ENCODE peak calls at places on chromosomes 7 and 10, in ten cellular contexts. One of them, this sample, is unnamed.

GRCh38 chr7:27172823-27173411 is 1.2 kb downstream of the HOXA10 start:
- DNase-seq in GM19239: no peak
- DNase-seq in astrocyte of the hippocampus: no peak
- DNase-seq in activated CD4-positive, alpha-beta T cell treated with anti-CD3 and anti-CD28 coated beads, Interleukin-2, amount 10 ng/mL, durations not matched to agents 7 days and 5 days: no peak
- DNase-seq in T-helper 9 cell: no peak
- DNase-seq in HL-60: no peak
- DNase-seq in EH: peak
- DNase-seq in cardiac septum: peak
- DNase-seq in Calu3: peak
- DNase-seq in nephron progenitor cell: peak
- DNase-seq in this sample: peak

GRCh38 chr7:22193361-22194016 is 163.5 kb downstream of the RAPGEF5 start:
- DNase-seq in GM19239: no peak
- DNase-seq in astrocyte of the hippocampus: peak
- DNase-seq in activated CD4-positive, alpha-beta T cell treated with anti-CD3 and anti-CD28 coated beads, Interleukin-2, amount 10 ng/mL, durations not matched to agents 7 days and 5 days: no peak
- DNase-seq in T-helper 9 cell: no peak
- DNase-seq in HL-60: no peak
- DNase-seq in EH: peak
- DNase-seq in cardiac septum: no peak
- DNase-seq in Calu3: no peak
- DNase-seq in nephron progenitor cell: peak
- DNase-seq in this sample: peak

GRCh38 chr7:45624392-45624760 is 50.2 kb downstream of the ADCY1 start:
- DNase-seq in GM19239: no peak
- DNase-seq in astrocyte of the hippocampus: no peak
- DNase-seq in activated CD4-positive, alpha-beta T cell treated with anti-CD3 and anti-CD28 coated beads, Interleukin-2, amount 10 ng/mL, durations not matched to agents 7 days and 5 days: no peak
- DNase-seq in T-helper 9 cell: no peak
- DNase-seq in HL-60: no peak
- DNase-seq in EH: no peak
- DNase-seq in cardiac septum: no peak
- DNase-seq in Calu3: no peak
- DNase-seq in nephron progenitor cell: no peak
- DNase-seq in this sample: no peak

GRCh38 chr10:11589738-11590137 is 21.7 kb downstream of the USP6NL start:
- DNase-seq in GM19239: no peak
- DNase-seq in astrocyte of the hippocampus: no peak
- DNase-seq in activated CD4-positive, alpha-beta T cell treated with anti-CD3 and anti-CD28 coated beads, Interleukin-2, amount 10 ng/mL, durations not matched to agents 7 days and 5 days: no peak
- DNase-seq in T-helper 9 cell: no peak
- DNase-seq in HL-60: no peak
- DNase-seq in EH: no peak
- DNase-seq in cardiac septum: no peak
- DNase-seq in Calu3: no peak
- DNase-seq in nephron progenitor cell: no peak
- DNase-seq in this sample: no peak

GRCh38 chr7:104857458-104858425 is 156.3 kb upstream of the KMT2E start:
- DNase-seq in GM19239: no peak
- DNase-seq in astrocyte of the hippocampus: no peak
- DNase-seq in activated CD4-positive, alpha-beta T cell treated with anti-CD3 and anti-CD28 coated beads, Interleukin-2, amount 10 ng/mL, durations not matched to agents 7 days and 5 days: no peak
- DNase-seq in T-helper 9 cell: no peak
- DNase-seq in HL-60: no peak
- DNase-seq in EH: no peak
- DNase-seq in cardiac septum: no peak
- DNase-seq in Calu3: no peak
- DNase-seq in nephron progenitor cell: no peak
- DNase-seq in this sample: no peak

GRCh38 chr7:48118041-48118440 is 29.0 kb downstream of the UPP1 start:
- DNase-seq in GM19239: no peak
- DNase-seq in astrocyte of the hippocampus: no peak
- DNase-seq in activated CD4-positive, alpha-beta T cell treated with anti-CD3 and anti-CD28 coated beads, Interleukin-2, amount 10 ng/mL, durations not matched to agents 7 days and 5 days: no peak
- DNase-seq in T-helper 9 cell: no peak
- DNase-seq in HL-60: no peak
- DNase-seq in EH: no peak
- DNase-seq in cardiac septum: no peak
- DNase-seq in Calu3: no peak
- DNase-seq in nephron progenitor cell: no peak
- DNase-seq in this sample: no peak

GRCh38 chr10:133026726-133027395 is 60.9 kb upstream of the ADGRA1 start:
- DNase-seq in GM19239: no peak
- DNase-seq in astrocyte of the hippocampus: no peak
- DNase-seq in activated CD4-positive, alpha-beta T cell treated with anti-CD3 and anti-CD28 coated beads, Interleukin-2, amount 10 ng/mL, durations not matched to agents 7 days and 5 days: no peak
- DNase-seq in T-helper 9 cell: no peak
- DNase-seq in HL-60: no peak
- DNase-seq in EH: no peak
- DNase-seq in cardiac septum: no peak
- DNase-seq in Calu3: no peak
- DNase-seq in nephron progenitor cell: no peak
- DNase-seq in this sample: peak

GRCh38 chr10:28246023-28246422 is 56.8 kb downstream of the MPP7 start:
- DNase-seq in GM19239: no peak
- DNase-seq in astrocyte of the hippocampus: no peak
- DNase-seq in activated CD4-positive, alpha-beta T cell treated with anti-CD3 and anti-CD28 coated beads, Interleukin-2, amount 10 ng/mL, durations not matched to agents 7 days and 5 days: no peak
- DNase-seq in T-helper 9 cell: no peak
- DNase-seq in HL-60: no peak
- DNase-seq in EH: peak
- DNase-seq in cardiac septum: no peak
- DNase-seq in Calu3: no peak
- DNase-seq in nephron progenitor cell: no peak
- DNase-seq in this sample: no peak

GRCh38 chr7:135189961-135190360 is 19.5 kb upstream of the CYREN start:
- DNase-seq in GM19239: no peak
- DNase-seq in astrocyte of the hippocampus: no peak
- DNase-seq in activated CD4-positive, alpha-beta T cell treated with anti-CD3 and anti-CD28 coated beads, Interleukin-2, amount 10 ng/mL, durations not matched to agents 7 days and 5 days: no peak
- DNase-seq in T-helper 9 cell: no peak
- DNase-seq in HL-60: no peak
- DNase-seq in EH: peak
- DNase-seq in cardiac septum: no peak
- DNase-seq in Calu3: no peak
- DNase-seq in nephron progenitor cell: no peak
- DNase-seq in this sample: no peak

GRCh38 chr10:60348982-60349381 is 40.7 kb downstream of the ANK3 start:
- DNase-seq in GM19239: no peak
- DNase-seq in astrocyte of the hippocampus: no peak
- DNase-seq in activated CD4-positive, alpha-beta T cell treated with anti-CD3 and anti-CD28 coated beads, Interleukin-2, amount 10 ng/mL, durations not matched to agents 7 days and 5 days: no peak
- DNase-seq in T-helper 9 cell: no peak
- DNase-seq in HL-60: no peak
- DNase-seq in EH: peak
- DNase-seq in cardiac septum: no peak
- DNase-seq in Calu3: no peak
- DNase-seq in nephron progenitor cell: no peak
- DNase-seq in this sample: no peak

GRCh38 chr7:1607001-1607400 is 37.2 kb upstream of the PSMG3 start:
- DNase-seq in GM19239: no peak
- DNase-seq in astrocyte of the hippocampus: no peak
- DNase-seq in activated CD4-positive, alpha-beta T cell treated with anti-CD3 and anti-CD28 coated beads, Interleukin-2, amount 10 ng/mL, durations not matched to agents 7 days and 5 days: no peak
- DNase-seq in T-helper 9 cell: no peak
- DNase-seq in HL-60: no peak
- DNase-seq in EH: no peak
- DNase-seq in cardiac septum: no peak
- DNase-seq in Calu3: no peak
- DNase-seq in nephron progenitor cell: no peak
- DNase-seq in this sample: no peak

GRCh38 chr10:35027567-35027966 is 62.6 kb downstream of the CUL2 start:
- DNase-seq in GM19239: no peak
- DNase-seq in astrocyte of the hippocampus: peak
- DNase-seq in activated CD4-positive, alpha-beta T cell treated with anti-CD3 and anti-CD28 coated beads, Interleukin-2, amount 10 ng/mL, durations not matched to agents 7 days and 5 days: no peak
- DNase-seq in T-helper 9 cell: no peak
- DNase-seq in HL-60: no peak
- DNase-seq in EH: peak
- DNase-seq in cardiac septum: no peak
- DNase-seq in Calu3: no peak
- DNase-seq in nephron progenitor cell: no peak
- DNase-seq in this sample: peak

GRCh38 chr7:157409149-157409752 is 72.4 kb downstream of the DNAJB6 start:
- DNase-seq in GM19239: no peak
- DNase-seq in astrocyte of the hippocampus: peak
- DNase-seq in activated CD4-positive, alpha-beta T cell treated with anti-CD3 and anti-CD28 coated beads, Interleukin-2, amount 10 ng/mL, durations not matched to agents 7 days and 5 days: no peak
- DNase-seq in T-helper 9 cell: no peak
- DNase-seq in HL-60: no peak
- DNase-seq in EH: no peak
- DNase-seq in cardiac septum: no peak
- DNase-seq in Calu3: no peak
- DNase-seq in nephron progenitor cell: no peak
- DNase-seq in this sample: no peak